ENCODE peak calls at places on chromosomes 7 and 10, in eight cellular contexts. One of them, this sample, is unnamed.

GRCh38 chr7:131110294-131111080 is 217.2 kb upstream of the MKLN1 start:
- DNase-seq in heart left ventricle: no peak
- DNase-seq in IMR-90: peak
- DNase-seq in glutamatergic neuron: no peak
- DNase-seq in SJCRH30: no peak
- DNase-seq in posterior vena cava: no peak
- DNase-seq in activated gamma-delta T cell treated with anti-CD3 and anti-CD28 coated beads, Interleukin-2, amount 50 U/mL, for 16 hours: no peak
- DNase-seq in GM12865: peak
- DNase-seq in this sample: no peak

GRCh38 chr10:47165711-47166404 is 134.1 kb upstream of the GDF10 start:
- DNase-seq in heart left ventricle: peak
- DNase-seq in posterior vena cava: peak
- DNase-seq in SJCRH30: no peak
- DNase-seq in IMR-90: peak
- DNase-seq in GM12865: no peak
- DNase-seq in activated gamma-delta T cell treated with anti-CD3 and anti-CD28 coated beads, Interleukin-2, amount 50 U/mL, for 16 hours: no peak
- DNase-seq in glutamatergic neuron: no peak
- DNase-seq in this sample: no peak

GRCh38 chr7:25949672-25950487 is 202.1 kb upstream of the NFE2L3 start:
- DNase-seq in glutamatergic neuron: peak
- DNase-seq in SJCRH30: no peak
- DNase-seq in IMR-90: no peak
- DNase-seq in activated gamma-delta T cell treated with anti-CD3 and anti-CD28 coated beads, Interleukin-2, amount 50 U/mL, for 16 hours: no peak
- DNase-seq in posterior vena cava: no peak
- DNase-seq in heart left ventricle: no peak
- DNase-seq in GM12865: peak
- DNase-seq in this sample: peak

GRCh38 chr10:126062132-126063032 is 166.0 kb downstream of the FANK1 start:
- DNase-seq in activated gamma-delta T cell treated with anti-CD3 and anti-CD28 coated beads, Interleukin-2, amount 50 U/mL, for 16 hours: no peak
- DNase-seq in heart left ventricle: peak
- DNase-seq in glutamatergic neuron: no peak
- DNase-seq in SJCRH30: peak
- DNase-seq in GM12865: no peak
- DNase-seq in IMR-90: peak
- DNase-seq in posterior vena cava: peak
- DNase-seq in this sample: no peak

GRCh38 chr7:8211725-8212096 is 50.3 kb downstream of the ICA1 start:
- DNase-seq in glutamatergic neuron: no peak
- DNase-seq in GM12865: no peak
- DNase-seq in SJCRH30: no peak
- DNase-seq in posterior vena cava: no peak
- DNase-seq in activated gamma-delta T cell treated with anti-CD3 and anti-CD28 coated beads, Interleukin-2, amount 50 U/mL, for 16 hours: no peak
- DNase-seq in heart left ventricle: no peak
- DNase-seq in IMR-90: no peak
- DNase-seq in this sample: no peak

GRCh38 chr7:30705008-30705407 is 22.8 kb upstream of the CRHR2 start:
- DNase-seq in heart left ventricle: no peak
- DNase-seq in glutamatergic neuron: no peak
- DNase-seq in GM12865: no peak
- DNase-seq in activated gamma-delta T cell treated with anti-CD3 and anti-CD28 coated beads, Interleukin-2, amount 50 U/mL, for 16 hours: no peak
- DNase-seq in SJCRH30: no peak
- DNase-seq in posterior vena cava: no peak
- DNase-seq in IMR-90: no peak
- DNase-seq in this sample: no peak

GRCh38 chr7:10855583-10855982 is 118.1 kb upstream of the PHF14 start:
- DNase-seq in GM12865: no peak
- DNase-seq in heart left ventricle: no peak
- DNase-seq in glutamatergic neuron: no peak
- DNase-seq in SJCRH30: no peak
- DNase-seq in posterior vena cava: no peak
- DNase-seq in IMR-90: no peak
- DNase-seq in activated gamma-delta T cell treated with anti-CD3 and anti-CD28 coated beads, Interleukin-2, amount 50 U/mL, for 16 hours: no peak
- DNase-seq in this sample: no peak

GRCh38 chr7:92751902-92752901 is 84.2 kb downstream of the CDK6 start:
- DNase-seq in GM12865: no peak
- DNase-seq in IMR-90: peak
- DNase-seq in posterior vena cava: no peak
- DNase-seq in activated gamma-delta T cell treated with anti-CD3 and anti-CD28 coated beads, Interleukin-2, amount 50 U/mL, for 16 hours: no peak
- DNase-seq in SJCRH30: peak
- DNase-seq in heart left ventricle: no peak
- DNase-seq in glutamatergic neuron: no peak
- DNase-seq in this sample: no peak

GRCh38 chr7:25820432-25821040 is 331.5 kb upstream of the NFE2L3 start:
- DNase-seq in GM12865: peak
- DNase-seq in heart left ventricle: no peak
- DNase-seq in posterior vena cava: no peak
- DNase-seq in activated gamma-delta T cell treated with anti-CD3 and anti-CD28 coated beads, Interleukin-2, amount 50 U/mL, for 16 hours: no peak
- DNase-seq in SJCRH30: no peak
- DNase-seq in IMR-90: no peak
- DNase-seq in glutamatergic neuron: peak
- DNase-seq in this sample: peak

GRCh38 chr10:112230325-112230988 is 46.9 kb upstream of the GPAM start:
- DNase-seq in SJCRH30: no peak
- DNase-seq in IMR-90: peak
- DNase-seq in GM12865: no peak
- DNase-seq in heart left ventricle: no peak
- DNase-seq in posterior vena cava: no peak
- DNase-seq in activated gamma-delta T cell treated with anti-CD3 and anti-CD28 coated beads, Interleukin-2, amount 50 U/mL, for 16 hours: no peak
- DNase-seq in glutamatergic neuron: no peak
- DNase-seq in this sample: no peak

GRCh38 chr7:39754326-39755120 is 131.2 kb downstream of the RALA start:
- DNase-seq in IMR-90: peak
- DNase-seq in activated gamma-delta T cell treated with anti-CD3 and anti-CD28 coated beads, Interleukin-2, amount 50 U/mL, for 16 hours: no peak
- DNase-seq in glutamatergic neuron: no peak
- DNase-seq in posterior vena cava: peak
- DNase-seq in SJCRH30: no peak
- DNase-seq in GM12865: no peak
- DNase-seq in heart left ventricle: no peak
- DNase-seq in this sample: no peak

GRCh38 chr7:151126500-151127137 is 40.3 kb downstream of the AGAP3 start:
- DNase-seq in SJCRH30: no peak
- DNase-seq in activated gamma-delta T cell treated with anti-CD3 and anti-CD28 coated beads, Interleukin-2, amount 50 U/mL, for 16 hours: no peak
- DNase-seq in posterior vena cava: no peak
- DNase-seq in IMR-90: no peak
- DNase-seq in GM12865: no peak
- DNase-seq in heart left ventricle: no peak
- DNase-seq in glutamatergic neuron: no peak
- DNase-seq in this sample: no peak

GRCh38 chr10:67815571-67816059 is 22.4 kb downstream of the DNAJC12 start:
- DNase-seq in IMR-90: peak
- DNase-seq in SJCRH30: no peak
- DNase-seq in activated gamma-delta T cell treated with anti-CD3 and anti-CD28 coated beads, Interleukin-2, amount 50 U/mL, for 16 hours: no peak
- DNase-seq in glutamatergic neuron: no peak
- DNase-seq in posterior vena cava: no peak
- DNase-seq in GM12865: no peak
- DNase-seq in heart left ventricle: no peak
- DNase-seq in this sample: no peak

GRCh38 chr10:101014966-101015581 is 15.5 kb downstream of the LZTS2 start:
- DNase-seq in activated gamma-delta T cell treated with anti-CD3 and anti-CD28 coated beads, Interleukin-2, amount 50 U/mL, for 16 hours: no peak
- DNase-seq in SJCRH30: no peak
- DNase-seq in GM12865: no peak
- DNase-seq in posterior vena cava: no peak
- DNase-seq in heart left ventricle: no peak
- DNase-seq in IMR-90: peak
- DNase-seq in glutamatergic neuron: no peak
- DNase-seq in this sample: no peak

GRCh38 chr7:125847706-125848105 is 918.1 kb upstream of the POT1 start:
- DNase-seq in GM12865: no peak
- DNase-seq in posterior vena cava: no peak
- DNase-seq in IMR-90: no peak
- DNase-seq in heart left ventricle: no peak
- DNase-seq in glutamatergic neuron: no peak
- DNase-seq in SJCRH30: no peak
- DNase-seq in activated gamma-delta T cell treated with anti-CD3 and anti-CD28 coated beads, Interleukin-2, amount 50 U/mL, for 16 hours: no peak
- DNase-seq in this sample: no peak

GRCh38 chr10:60513281-60513680 is 123.6 kb upstream of the ANK3 start:
- DNase-seq in posterior vena cava: no peak
- DNase-seq in GM12865: no peak
- DNase-seq in IMR-90: no peak
- DNase-seq in glutamatergic neuron: no peak
- DNase-seq in heart left ventricle: no peak
- DNase-seq in activated gamma-delta T cell treated with anti-CD3 and anti-CD28 coated beads, Interleukin-2, amount 50 U/mL, for 16 hours: no peak
- DNase-seq in SJCRH30: no peak
- DNase-seq in this sample: no peak

GRCh38 chr10:88309365-88309764 is 273.8 kb downstream of the RNLS start:
- DNase-seq in IMR-90: no peak
- DNase-seq in posterior vena cava: no peak
- DNase-seq in heart left ventricle: no peak
- DNase-seq in GM12865: no peak
- DNase-seq in SJCRH30: no peak
- DNase-seq in activated gamma-delta T cell treated with anti-CD3 and anti-CD28 coated beads, Interleukin-2, amount 50 U/mL, for 16 hours: no peak
- DNase-seq in glutamatergic neuron: no peak
- DNase-seq in this sample: no peak

GRCh38 chr7:44189286-44189992 is at the start of gene GCK:
- DNase-seq in glutamatergic neuron: peak
- DNase-seq in activated gamma-delta T cell treated with anti-CD3 and anti-CD28 coated beads, Interleukin-2, amount 50 U/mL, for 16 hours: no peak
- DNase-seq in heart left ventricle: no peak
- DNase-seq in SJCRH30: no peak
- DNase-seq in posterior vena cava: no peak
- DNase-seq in GM12865: no peak
- DNase-seq in IMR-90: no peak
- DNase-seq in this sample: no peak

GRCh38 chr10:79981673-79982485 is 33.0 kb upstream of the SFTPD start:
- DNase-seq in activated gamma-delta T cell treated with anti-CD3 and anti-CD28 coated beads, Interleukin-2, amount 50 U/mL, for 16 hours: no peak
- DNase-seq in IMR-90: peak
- DNase-seq in posterior vena cava: peak
- DNase-seq in heart left ventricle: peak
- DNase-seq in SJCRH30: no peak
- DNase-seq in GM12865: peak
- DNase-seq in glutamatergic neuron: peak
- DNase-seq in this sample: peak

GRCh38 chr7:117673839-117674238 is 194.0 kb downstream of the CFTR start:
- DNase-seq in glutamatergic neuron: no peak
- DNase-seq in activated gamma-delta T cell treated with anti-CD3 and anti-CD28 coated beads, Interleukin-2, amount 50 U/mL, for 16 hours: no peak
- DNase-seq in IMR-90: peak
- DNase-seq in posterior vena cava: no peak
- DNase-seq in GM12865: peak
- DNase-seq in heart left ventricle: no peak
- DNase-seq in SJCRH30: no peak
- DNase-seq in this sample: peak

GRCh38 chr7:28957064-28957821 is 887 bp downstream of the TRIL start:
- DNase-seq in heart left ventricle: peak
- DNase-seq in activated gamma-delta T cell treated with anti-CD3 and anti-CD28 coated beads, Interleukin-2, amount 50 U/mL, for 16 hours: no peak
- DNase-seq in IMR-90: no peak
- DNase-seq in posterior vena cava: peak
- DNase-seq in SJCRH30: peak
- DNase-seq in glutamatergic neuron: peak
- DNase-seq in GM12865: no peak
- DNase-seq in this sample: peak

GRCh38 chr7:97004931-97005763 is at the start of gene DLX6:
- DNase-seq in GM12865: peak
- DNase-seq in posterior vena cava: peak
- DNase-seq in SJCRH30: peak
- DNase-seq in IMR-90: peak
- DNase-seq in activated gamma-delta T cell treated with anti-CD3 and anti-CD28 coated beads, Interleukin-2, amount 50 U/mL, for 16 hours: no peak
- DNase-seq in heart left ventricle: no peak
- DNase-seq in glutamatergic neuron: peak
- DNase-seq in this sample: no peak

GRCh38 chr7:95901006-95901405 is 128.7 kb downstream of the DYNC1I1 start:
- DNase-seq in heart left ventricle: no peak
- DNase-seq in SJCRH30: no peak
- DNase-seq in posterior vena cava: no peak
- DNase-seq in activated gamma-delta T cell treated with anti-CD3 and anti-CD28 coated beads, Interleukin-2, amount 50 U/mL, for 16 hours: no peak
- DNase-seq in GM12865: no peak
- DNase-seq in IMR-90: no peak
- DNase-seq in glutamatergic neuron: no peak
- DNase-seq in this sample: no peak

This sample was measured in GM10248.